ENCODE peak calls at places on chromosomes 1 and 21, in four cellular contexts. J, H, W and T are unnamed samples.

GRCh38 chr1:165354739-165355138 is 1.8 kb downstream of the LMX1A start:
- DNase-seq in W (no peak), H (no peak), J (no peak), T (no peak)

GRCh38 chr1:215082532-215083407 is at the start of gene KCNK2:
- DNase-seq in H (no peak), J (no peak), W (peak; percentile 18), T (no peak)

GRCh38 chr1:149916193-149916926 is 1.3 kb downstream of the SV2A start:
- DNase-seq in H (no peak), J (no peak), W (no peak), T (no peak)

GRCh38 chr21:36297938-36298572 is 21.9 kb upstream of the MORC3 start:
- DNase-seq in H (no peak), J (peak; percentile 74), W (peak; percentile 92), T (peak; percentile 70)

GRCh38 chr1:61872206-61872605 is 129.9 kb downstream of the PATJ start:
- DNase-seq in J (no peak), W (no peak), H (no peak), T (no peak)

GRCh38 chr1:30419246-30419720 is 304.1 kb downstream of the MATN1 start:
- DNase-seq in J (no peak), H (no peak), W (no peak), T (no peak)

GRCh38 chr21:44375686-44376320 is 22.4 kb downstream of the TRPM2 start:
- DNase-seq in H (no peak), W (no peak), J (no peak), T (no peak)

GRCh38 chr21:45513003-45513706 is 29.1 kb downstream of the SLC19A1 start:
- DNase-seq in J (no peak), W (no peak), H (no peak), T (no peak)

GRCh38 chr1:9652379-9653194 is 1.1 kb downstream of the PIK3CD start:
- DNase-seq in W (peak; percentile 78), J (no peak), H (no peak), T (no peak)

GRCh38 chr1:156808186-156809030 is 8.2 kb downstream of the SH2D2A start:
- DNase-seq in J (no peak), H (no peak), W (no peak), T (no peak)

GRCh38 chr1:5119496-5120234 is 465.3 kb downstream of the AJAP1 start:
- DNase-seq in J (no peak), W (no peak), H (no peak), T (no peak)

GRCh38 chr1:2783435-2784397 is 17.8 kb downstream of the TTC34 start:
- DNase-seq in H (no peak), J (no peak), W (no peak), T (no peak)

GRCh38 chr1:7149080-7149838 is 364.0 kb downstream of the CAMTA1 start:
- DNase-seq in J (no peak), W (no peak), H (peak; percentile 48), T (no peak)

GRCh38 chr1:111218947-111219346 is 8.6 kb upstream of the CHI3L2 start:
- DNase-seq in H (no peak), J (no peak), W (no peak), T (no peak)

GRCh38 chr1:245881767-245882391 is 625.2 kb downstream of the SMYD3 start:
- DNase-seq in J (no peak), H (no peak), W (no peak), T (no peak)

GRCh38 chr1:226702318-226702956 is 36.6 kb downstream of the ITPKB start:
- DNase-seq in H (no peak), J (no peak), W (no peak), T (no peak)

GRCh38 chr1:110708968-110709367 is 34.2 kb upstream of the KCNA3 start:
- DNase-seq in H (no peak), J (no peak), W (no peak), T (no peak)

GRCh38 chr1:180229483-180230415 is at the start of gene LHX4:
- DNase-seq in J (peak; percentile 74), W (peak; percentile 89), H (no peak), T (peak; percentile 63)

GRCh38 chr1:197857477-197857876 is 45.0 kb upstream of the C1orf53 start:
- DNase-seq in H (no peak), J (no peak), W (no peak), T (no peak)

GRCh38 chr21:46130721-46131720 is 24.4 kb downstream of the FTCD start:
- DNase-seq in J (no peak), H (no peak), W (no peak), T (no peak)

GRCh38 chr1:7406641-7407546 is 364.2 kb upstream of the VAMP3 start:
- DNase-seq in H (no peak), W (no peak), J (no peak), T (peak; percentile 55)

GRCh38 chr1:15176898-15177665 is 23.5 kb downstream of the TMEM51 start:
- DNase-seq in H (no peak), J (no peak), W (no peak), T (no peak)

GRCh38 chr21:34989337-34990151 is 59.6 kb downstream of the RUNX1 start:
- DNase-seq in H (no peak), W (peak; percentile 34), J (no peak), T (no peak)

GRCh38 chr1:29518183-29518835 is 282.0 kb downstream of the PTPRU start:
- DNase-seq in H (no peak), J (no peak), W (no peak), T (no peak)